ENCODE peak calls at places on chromosomes 6 and 20, in five cellular contexts. K, A, R, O and D are unnamed samples.

GRCh38 chr6:9851541-9852380 is 563.1 kb downstream of the TFAP2A start:
- DNase-seq in R (no peak), O (no peak), K (no peak), A (no peak), D (no peak)

GRCh38 chr6:125858427-125859320 is 67.9 kb downstream of the NCOA7 start:
- DNase-seq in R (no peak), A (no peak), K (no peak), O (peak), D (peak)

GRCh38 chr20:18030020-18030419 is 27.7 kb downstream of the OVOL2 start:
- DNase-seq in R (no peak), O (no peak), K (no peak), A (no peak), D (no peak)

GRCh38 chr6:54619102-54619501 is 227.5 kb upstream of the FAM83B start:
- DNase-seq in A (no peak), K (no peak), R (no peak), O (no peak), D (no peak)

GRCh38 chr20:7585126-7585679 is 355.1 kb downstream of the HAO1 start:
- DNase-seq in O (no peak), A (no peak), R (no peak), K (no peak), D (no peak)

GRCh38 chr20:2114560-2114959 is 12.9 kb downstream of the STK35 start:
- DNase-seq in R (no peak), O (no peak), K (no peak), A (no peak), D (no peak)

GRCh38 chr6:141809901-141810300 is 322.8 kb upstream of the GJE1 start:
- DNase-seq in K (no peak), A (no peak), O (no peak), R (no peak), D (no peak)

GRCh38 chr6:33692078-33692759 is 19.3 kb downstream of the UQCC2 start:
- DNase-seq in O (peak), A (no peak), R (no peak), K (no peak), D (no peak)